ENCODE peak calls at places on chromosomes 4 and X, in six cellular contexts. I is kidney, K is fibroblast of lung, E is left ventricle myocardium inferior, G is lung, Q is heart right ventricle. B is an unnamed sample. For H3K4me1, the result is how much of the 10 kb centered on the place peaks cover.

GRCh38 chrX:100424012-100424411 is 13.9 kb upstream of the PCDH19 start:
- DNase-seq in I (no peak), K (no peak), E (no peak), G (no peak), Q (no peak), B (no peak)

GRCh38 chr4:22410645-22411247 is 105.1 kb downstream of the ADGRA3 start:
- DNase-seq in I (no peak), K (no peak), E (no peak), G (no peak), Q (no peak), B (no peak)

GRCh38 chr4:41967392-41967791 is 14.2 kb upstream of the DCAF4L1 start:
- DNase-seq in I (no peak), K (no peak), E (no peak), G (no peak), Q (no peak), B (no peak)

GRCh38 chr4:123452585-123452984 is 56.0 kb downstream of the SPRY1 start:
- DNase-seq in I (no peak), K (peak), E (no peak), G (peak), Q (peak), B (no peak)

GRCh38 chr4:55157559-55158277 is 32.3 kb upstream of the KDR start:
- DNase-seq in I (peak), K (no peak), E (no peak), G (no peak), Q (no peak), B (no peak)

GRCh38 chr4:68288046-68288740 is 42.7 kb upstream of the TMPRSS11B start:
- DNase-seq in I (no peak), K (no peak), E (no peak), G (no peak), Q (no peak), B (no peak)

GRCh38 chr4:40672528-40673522 is 43.2 kb upstream of the RBM47 start:
- DNase-seq in I (no peak), K (peak), E (peak), G (peak), Q (peak), B (peak)

GRCh38 chr4:107888237-107888636 is 43.1 kb upstream of the CYP2U1 start:
- DNase-seq in I (no peak), K (no peak), E (no peak), G (no peak), Q (no peak), B (no peak)

GRCh38 chr4:4855293-4856070 is 4.0 kb upstream of the MSX1 start:
- DNase-seq in I (peak), K (no peak), E (no peak), G (no peak), Q (no peak), B (no peak)

DNA sequence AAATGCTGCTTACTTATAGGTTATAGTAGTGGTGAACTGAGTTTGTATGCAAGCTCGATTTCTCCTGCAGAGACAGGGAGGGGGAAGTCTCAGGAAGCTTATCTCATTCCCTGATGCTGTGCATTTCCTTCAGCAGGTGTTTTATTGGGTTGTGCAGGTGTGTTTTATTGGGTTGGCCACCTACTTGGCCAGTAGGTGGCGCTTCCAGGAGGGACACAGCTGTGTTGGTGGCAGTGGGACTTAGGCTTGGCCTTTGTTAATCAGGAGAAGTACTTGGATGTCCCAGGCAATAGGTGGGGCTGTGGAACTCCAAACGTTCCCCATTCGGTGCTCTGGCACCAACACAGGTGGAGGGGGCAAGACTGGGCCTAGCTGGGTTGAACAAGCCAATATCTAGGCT is 196.0 kb upstream of the DCAF8L1 start:
- DNase-seq in I (no peak), K (no peak), E (no peak), G (no peak), Q (no peak), B (no peak)
- TF ChIP-seq CTCF in I (no peak), K (no peak), E (no peak), G (no peak), Q (no peak), B (no peak)

GRCh38 chr4:128282516-128282915 is 5.1 kb downstream of the PGRMC2 start:
- DNase-seq in I (no peak), K (no peak), E (no peak), G (no peak), Q (no peak), B (no peak)

GRCh38 chr4:128283071-128283470 is 4.5 kb downstream of the PGRMC2 start:
- DNase-seq in I (no peak), K (no peak), E (no peak), G (no peak), Q (no peak), B (no peak)

GRCh38 chr4:128279624-128280225 is 7.9 kb downstream of the PGRMC2 start:
- DNase-seq in I (no peak), K (no peak), E (no peak), G (no peak), Q (no peak), B (no peak)

GRCh38 chr4:128284317-128284716 is 3.3 kb downstream of the PGRMC2 start:
- DNase-seq in I (no peak), K (no peak), E (no peak), G (no peak), Q (no peak), B (no peak)

GRCh38 chr4:128281354-128281753 is 6.3 kb downstream of the PGRMC2 start:
- DNase-seq in I (no peak), K (no peak), E (no peak), G (no peak), Q (no peak), B (no peak)
- H3K4me1 ChIP-seq in I (under half), K (under half), E (half or more), G (under half), Q (under half), B (under half)

DNA sequence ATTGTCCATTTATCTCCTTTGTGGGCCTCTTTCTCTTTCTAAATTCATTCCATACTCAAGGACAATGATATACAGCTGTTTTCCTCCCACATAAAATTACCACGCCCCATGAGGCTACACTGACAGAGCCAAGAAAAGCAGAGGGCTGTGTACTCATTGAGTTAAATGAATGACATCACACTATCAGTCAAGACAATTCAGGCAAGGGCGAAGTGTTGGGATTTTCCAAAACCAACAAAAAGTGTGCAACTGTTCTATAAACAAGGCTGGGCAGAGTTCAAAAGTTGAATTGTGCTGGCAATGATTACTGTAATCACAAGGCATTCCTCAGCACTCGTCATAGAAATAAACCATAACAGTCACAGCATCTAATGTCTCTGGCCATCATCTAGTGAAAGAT is 799.6 kb upstream of the DIAPH2 start:
- DNase-seq in I (no peak), K (peak), E (no peak), G (no peak), Q (peak), B (no peak)
- H3K27ac ChIP-seq in I (no peak), K (no peak), E (peak), G (no peak), Q (no peak), B (peak)

GRCh38 chrX:48467331-48467761 is 2.7 kb downstream of the SLC38A5 start:
- DNase-seq in I (peak), K (no peak), E (no peak), G (no peak), Q (no peak), B (no peak)

GRCh38 chrX:48470833-48471118 is 716 bp upstream of the SLC38A5 start:
- DNase-seq in I (peak), K (no peak), E (no peak), G (no peak), Q (no peak), B (no peak)

GRCh38 chrX:48470110-48470832 is at the start of gene SLC38A5:
- DNase-seq in I (peak), K (no peak), E (no peak), G (no peak), Q (no peak), B (no peak)

GRCh38 chrX:48468247-48468671 is 1.8 kb downstream of the SLC38A5 start:
- DNase-seq in I (peak), K (no peak), E (no peak), G (no peak), Q (no peak), B (no peak)

GRCh38 chrX:48468693-48469691 is 1.1 kb downstream of the SLC38A5 start:
- DNase-seq in I (peak), K (no peak), E (no peak), G (no peak), Q (no peak), B (no peak)
- TF ChIP-seq CTCF in I (no peak), K (peak), E (no peak), G (no peak), Q (no peak), B (no peak)

DNA sequence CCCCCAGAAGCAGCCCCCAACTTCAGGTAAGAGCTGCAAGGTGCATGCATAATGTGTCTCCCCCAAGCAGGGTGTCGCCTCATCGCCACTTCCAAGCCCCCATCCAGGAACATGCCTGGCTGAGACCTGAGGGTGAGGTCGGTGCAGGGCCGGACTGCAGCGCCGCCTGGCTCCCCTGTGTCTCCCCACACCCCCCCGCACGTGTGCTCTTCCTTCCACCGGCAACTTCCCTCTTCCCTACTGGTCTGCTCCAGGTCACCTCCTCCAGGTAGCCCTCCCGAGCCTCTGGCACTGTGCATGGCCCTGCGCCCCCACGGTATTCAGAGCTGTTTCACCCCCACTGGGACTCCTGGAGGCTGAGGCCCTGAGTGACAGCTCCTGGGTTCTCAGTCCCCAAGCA is 2.2 kb upstream of the BGN start:
- DNase-seq in I (no peak), K (no peak), E (no peak), G (no peak), Q (no peak), B (no peak)
- H3K4me1 ChIP-seq in I (under half), K (under half), E (under half), G (under half), Q (under half), B (half or more)

GRCh38 chrX:154441984-154442707 is 1.8 kb upstream of the FAM50A start:
- DNase-seq in I (peak), K (no peak), E (no peak), G (no peak), Q (no peak), B (no peak)

GRCh38 chrX:154444001-154444754 is at the start of gene FAM50A:
- DNase-seq in I (peak), K (peak), E (peak), G (peak), Q (peak), B (peak)

GRCh38 chrX:154444755-154445246 is 860 bp downstream of the FAM50A start:
- DNase-seq in I (peak), K (no peak), E (no peak), G (no peak), Q (no peak), B (no peak)

GRCh38 chrX:154441564-154441963 is 2.4 kb upstream of the FAM50A start:
- DNase-seq in I (no peak), K (no peak), E (no peak), G (no peak), Q (no peak), B (no peak)

GRCh38 chrX:154443479-154443910 is 446 bp upstream of the FAM50A start:
- DNase-seq in I (peak), K (no peak), E (no peak), G (no peak), Q (no peak), B (no peak)
- H3K27ac ChIP-seq in I (peak), K (peak), E (peak), G (peak), Q (peak), B (peak)

GRCh38 chrX:118823263-118824172 is at the start of gene ZCCHC12:
- DNase-seq in I (no peak), K (peak), E (peak), G (no peak), Q (peak), B (no peak)

DNA sequence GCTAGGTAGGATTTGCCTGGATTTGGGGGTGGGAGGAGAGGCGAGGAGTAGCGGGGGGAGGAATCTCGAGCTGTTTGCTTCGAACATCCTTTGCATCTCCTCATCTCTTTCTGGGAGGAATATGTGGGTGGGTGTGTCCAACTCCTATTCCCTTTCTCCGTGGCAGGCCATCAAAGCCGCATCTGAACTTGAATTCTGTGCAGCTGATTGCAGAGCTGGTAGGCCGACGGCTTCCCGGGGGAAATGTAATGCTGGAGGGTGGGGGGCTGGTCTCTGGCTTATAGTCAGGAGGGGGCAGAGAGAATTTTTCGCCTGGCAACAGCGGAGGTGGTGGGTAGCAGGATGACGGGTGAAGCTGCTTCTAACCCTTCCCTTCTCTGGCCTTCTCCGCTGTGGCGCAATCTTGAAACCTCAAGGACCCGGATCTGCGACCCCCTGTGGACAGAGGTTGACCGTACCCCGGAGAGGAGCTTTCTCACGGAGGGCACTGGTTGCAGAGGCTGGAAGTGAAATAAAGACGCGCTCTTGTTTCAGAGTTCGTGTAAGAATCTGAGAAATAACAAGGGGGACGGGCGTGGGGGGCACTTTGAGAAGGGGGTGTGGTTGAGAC is 654 bp downstream of the ZCCHC12 start:
- DNase-seq in I (no peak), K (no peak), E (no peak), G (no peak), Q (no peak), B (no peak)
- TF ChIP-seq CTCF in I (no peak), K (no peak), E (no peak), G (no peak), Q (no peak), B (no peak)

GRCh38 chr4:140090215-140090731 is 63.7 kb downstream of the MAML3 start:
- DNase-seq in I (no peak), K (peak), E (no peak), G (no peak), Q (no peak), B (no peak)
- H3K4me1 ChIP-seq in I (under half), K (under half), E (under half), G (under half), Q (half or more), B (under half)

DNA sequence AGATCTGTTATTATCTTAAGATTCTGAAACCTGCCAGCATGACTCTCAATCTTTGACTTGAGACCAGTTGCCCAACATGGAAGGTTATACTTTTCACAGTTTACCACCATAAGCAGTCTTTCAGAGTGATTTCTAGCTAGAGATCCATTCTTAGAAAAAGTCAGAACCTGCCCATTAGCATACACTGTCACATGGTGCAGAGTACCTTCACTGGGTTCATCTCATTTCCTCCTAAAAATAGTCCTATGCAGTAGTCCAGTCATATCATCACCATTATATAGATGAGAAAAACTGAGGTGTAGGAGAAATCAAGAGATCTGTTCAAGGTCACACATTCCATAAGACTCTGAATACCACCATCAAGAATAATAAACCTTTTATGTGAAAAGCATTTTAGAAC is 153.6 kb downstream of the AR start:
- DNase-seq in I (no peak), K (no peak), E (no peak), G (no peak), Q (no peak), B (no peak)
- H3K27ac ChIP-seq in I (no peak), K (no peak), E (no peak), G (no peak), Q (no peak), B (no peak)